ENCODE peak calls at places on chromosomes 5 and 9, in four cellular contexts. P is sciatic nerve, G is ELR, T is T-helper 2 cell. B is an unnamed sample.

GRCh38 chr9:93630806-93631411 is 54.5 kb downstream of the PHF2 start:
- DNase-seq in G (no peak), T (no peak), P (peak), B (no peak)

GRCh38 chr5:5605170-5605764 is 182.8 kb downstream of the ICE1 start:
- DNase-seq in G (no peak), T (no peak), P (no peak), B (no peak)

GRCh38 chr9:105047652-105048031 is 119.7 kb upstream of the ABCA1 start:
- DNase-seq in G (peak), P (no peak), T (no peak), B (no peak)

GRCh38 chr5:181243521-181244307 is at the start of gene RACK1:
- DNase-seq in P (peak), T (peak), G (peak), B (peak)

GRCh38 chr5:119470851-119471451 is 18.7 kb downstream of the HSD17B4 start:
- DNase-seq in P (no peak), G (peak), T (no peak), B (no peak)

GRCh38 chr5:75869891-75870290 is 152.7 kb upstream of the POC5 start:
- DNase-seq in P (no peak), G (no peak), T (no peak), B (no peak)

GRCh38 chr9:116377179-116377790 is 223.7 kb downstream of the PAPPA start:
- DNase-seq in P (no peak), G (peak), T (no peak), B (no peak)

GRCh38 chr9:97983524-97984187 is 515 bp downstream of the ANP32B start:
- DNase-seq in P (peak), T (peak), G (peak), B (peak)

GRCh38 chr5:174229068-174229467 is 183.6 kb downstream of the NSG2 start:
- DNase-seq in T (no peak), G (no peak), P (no peak), B (no peak)

GRCh38 chr9:99272866-99273265 is 50.8 kb downstream of the SEC61B start:
- DNase-seq in T (no peak), P (no peak), G (no peak), B (no peak)

GRCh38 chr9:89309608-89310485 is 1.1 kb upstream of the CKS2 start:
- DNase-seq in T (no peak), P (no peak), G (peak), B (no peak)

GRCh38 chr5:65623482-65623881 is 651 bp downstream of the TRIM23 start:
- DNase-seq in G (peak), P (no peak), T (no peak), B (no peak)

GRCh38 chr5:124059200-124059599 is 547.2 kb downstream of the CSNK1G3 start:
- DNase-seq in G (no peak), T (no peak), P (no peak), B (no peak)

GRCh38 chr9:109721021-109721420 is 59.0 kb upstream of the PALM2AKAP2 start:
- DNase-seq in P (no peak), G (no peak), T (no peak), B (no peak)

GRCh38 chr5:115068239-115069086 is 101.2 kb downstream of the TRIM36 start:
- DNase-seq in G (peak), T (peak), P (no peak), B (no peak)

GRCh38 chr9:126701820-126702500 is 88.2 kb downstream of the LMX1B start:
- DNase-seq in G (no peak), P (peak), T (no peak), B (no peak)

GRCh38 chr5:138636401-138636944 is 61.3 kb upstream of the HSPA9 start:
- DNase-seq in G (no peak), P (no peak), T (no peak), B (no peak)

GRCh38 chr5:73596705-73597328 is 29.2 kb upstream of the ARHGEF28 start:
- DNase-seq in P (no peak), G (peak), T (no peak), B (no peak)

GRCh38 chr9:97557606-97558095 is 56.2 kb downstream of the TMOD1 start:
- DNase-seq in G (no peak), T (no peak), P (peak), B (no peak)

GRCh38 chr9:9352877-9353481 is 1259.8 kb downstream of the PTPRD start:
- DNase-seq in G (peak), P (no peak), T (no peak), B (no peak)

GRCh38 chr5:154092356-154092755 is 53.6 kb downstream of the MFAP3 start:
- DNase-seq in G (no peak), T (no peak), P (no peak), B (no peak)

GRCh38 chr9:96686638-96687335 is 31.7 kb upstream of the PRXL2C start:
- DNase-seq in P (peak), T (peak), G (peak), B (peak)

GRCh38 chr5:4028384-4028783 is 432.8 kb downstream of the IRX1 start:
- DNase-seq in P (no peak), G (no peak), T (no peak), B (no peak)

GRCh38 chr9:34985311-34985899 is 4.1 kb upstream of the DNAJB5 start:
- DNase-seq in G (peak), P (no peak), T (peak), B (peak)

GRCh38 chr5:111278824-111279504 is 54.8 kb downstream of the CAMK4 start:
- DNase-seq in T (peak), G (peak), P (peak), B (peak)

GRCh38 chr9:134046894-134047681 is 20.7 kb downstream of the BRD3 start:
- DNase-seq in P (no peak), T (no peak), G (no peak), B (no peak)

GRCh38 chr5:179777909-179778308 is 15.9 kb upstream of the LTC4S start:
- DNase-seq in P (no peak), T (no peak), G (no peak), B (no peak)

GRCh38 chr5:66653380-66653779 is 57.2 kb downstream of the MAST4 start:
- DNase-seq in T (no peak), G (peak), P (no peak), B (no peak)

B was measured in activated CD4-positive, alpha-beta T cell treated with anti-CD3 and anti-CD28 coated beads, Interleukin-2, amount 50 U/mL, for 1 hour.